ENCODE peak calls at places on chromosomes 6 and 20, in six cellular contexts. One of them, this sample, is unnamed.

GRCh38 chr6:32977272-32977952 is 9.0 kb downstream of the BRD2 start:
- DNase-seq in BJ: no peak
- DNase-seq in adrenal gland: no peak
- DNase-seq in H7: no peak
- DNase-seq in CD8-positive, alpha-beta T cell: no peak
- DNase-seq in AG04449: no peak
- DNase-seq in this sample: no peak

GRCh38 chr20:2515203-2515602 is 6.5 kb upstream of the ZNF343 start:
- DNase-seq in CD8-positive, alpha-beta T cell: no peak
- DNase-seq in adrenal gland: no peak
- DNase-seq in AG04449: no peak
- DNase-seq in H7: no peak
- DNase-seq in BJ: no peak
- DNase-seq in this sample: no peak

GRCh38 chr6:148557796-148558457 is 188.9 kb upstream of the UST start:
- DNase-seq in BJ: no peak
- DNase-seq in AG04449: no peak
- DNase-seq in adrenal gland: no peak
- DNase-seq in H7: no peak
- DNase-seq in CD8-positive, alpha-beta T cell: no peak
- DNase-seq in this sample: no peak

GRCh38 chr6:1792989-1793388 is 183.3 kb downstream of the FOXC1 start:
- DNase-seq in adrenal gland: no peak
- DNase-seq in H7: peak
- DNase-seq in CD8-positive, alpha-beta T cell: no peak
- DNase-seq in AG04449: no peak
- DNase-seq in BJ: no peak
- DNase-seq in this sample: no peak

GRCh38 chr20:25276533-25277050 is 28.7 kb downstream of the PYGB start:
- DNase-seq in CD8-positive, alpha-beta T cell: no peak
- DNase-seq in adrenal gland: peak
- DNase-seq in BJ: no peak
- DNase-seq in H7: peak
- DNase-seq in AG04449: no peak
- DNase-seq in this sample: no peak

GRCh38 chr6:21808551-21809181 is 215.1 kb downstream of the SOX4 start:
- DNase-seq in CD8-positive, alpha-beta T cell: no peak
- DNase-seq in adrenal gland: peak
- DNase-seq in AG04449: no peak
- DNase-seq in BJ: no peak
- DNase-seq in H7: no peak
- DNase-seq in this sample: no peak

GRCh38 chr6:43807228-43808061 is 37.4 kb downstream of the VEGFA start:
- DNase-seq in BJ: no peak
- DNase-seq in AG04449: no peak
- DNase-seq in H7: no peak
- DNase-seq in adrenal gland: peak
- DNase-seq in CD8-positive, alpha-beta T cell: no peak
- DNase-seq in this sample: no peak

GRCh38 chr6:16239798-16240123 is 1.4 kb downstream of the GMPR start:
- DNase-seq in AG04449: no peak
- DNase-seq in adrenal gland: peak
- DNase-seq in BJ: no peak
- DNase-seq in CD8-positive, alpha-beta T cell: no peak
- DNase-seq in H7: peak
- DNase-seq in this sample: no peak

GRCh38 chr6:145600299-145600698 is 135.0 kb downstream of the EPM2A start:
- DNase-seq in CD8-positive, alpha-beta T cell: no peak
- DNase-seq in AG04449: no peak
- DNase-seq in H7: no peak
- DNase-seq in BJ: no peak
- DNase-seq in adrenal gland: no peak
- DNase-seq in this sample: no peak

GRCh38 chr20:48702388-48703041 is 125.3 kb downstream of the PREX1 start:
- DNase-seq in H7: peak
- DNase-seq in adrenal gland: no peak
- DNase-seq in CD8-positive, alpha-beta T cell: no peak
- DNase-seq in BJ: no peak
- DNase-seq in AG04449: no peak
- DNase-seq in this sample: no peak

GRCh38 chr20:40471261-40471629 is 217.8 kb downstream of the MAFB start:
- DNase-seq in adrenal gland: no peak
- DNase-seq in CD8-positive, alpha-beta T cell: no peak
- DNase-seq in H7: peak
- DNase-seq in AG04449: no peak
- DNase-seq in BJ: no peak
- DNase-seq in this sample: no peak

GRCh38 chr6:130396722-130397121 is 30.9 kb downstream of the TMEM200A start:
- DNase-seq in H7: no peak
- DNase-seq in AG04449: no peak
- DNase-seq in CD8-positive, alpha-beta T cell: no peak
- DNase-seq in BJ: no peak
- DNase-seq in adrenal gland: no peak
- DNase-seq in this sample: no peak

GRCh38 chr20:50464026-50464724 is 46.0 kb upstream of the PTPN1 start:
- DNase-seq in AG04449: no peak
- DNase-seq in BJ: no peak
- DNase-seq in H7: peak
- DNase-seq in CD8-positive, alpha-beta T cell: peak
- DNase-seq in adrenal gland: peak
- DNase-seq in this sample: peak

GRCh38 chr20:42173440-42173839 is 555.3 kb upstream of the CHD6 start:
- DNase-seq in AG04449: no peak
- DNase-seq in CD8-positive, alpha-beta T cell: no peak
- DNase-seq in H7: no peak
- DNase-seq in adrenal gland: no peak
- DNase-seq in BJ: no peak
- DNase-seq in this sample: no peak

GRCh38 chr6:38495922-38496635 is 143.7 kb downstream of the BTBD9 start:
- DNase-seq in adrenal gland: no peak
- DNase-seq in AG04449: no peak
- DNase-seq in BJ: no peak
- DNase-seq in H7: no peak
- DNase-seq in CD8-positive, alpha-beta T cell: no peak
- DNase-seq in this sample: no peak

GRCh38 chr20:13649548-13649947 is 10.8 kb upstream of the TASP1 start:
- DNase-seq in adrenal gland: peak
- DNase-seq in CD8-positive, alpha-beta T cell: no peak
- DNase-seq in AG04449: no peak
- DNase-seq in BJ: no peak
- DNase-seq in H7: no peak
- DNase-seq in this sample: no peak

GRCh38 chr6:4256969-4257368 is 121.6 kb upstream of the ECI2 start:
- DNase-seq in BJ: no peak
- DNase-seq in CD8-positive, alpha-beta T cell: no peak
- DNase-seq in H7: no peak
- DNase-seq in AG04449: no peak
- DNase-seq in adrenal gland: no peak
- DNase-seq in this sample: no peak

GRCh38 chr6:2111162-2111677 is 134.2 kb downstream of the GMDS start:
- DNase-seq in CD8-positive, alpha-beta T cell: no peak
- DNase-seq in AG04449: no peak
- DNase-seq in BJ: no peak
- DNase-seq in H7: no peak
- DNase-seq in adrenal gland: no peak
- DNase-seq in this sample: no peak

GRCh38 chr6:43096451-43097097 is 20.5 kb downstream of the PTK7 start:
- DNase-seq in adrenal gland: peak
- DNase-seq in CD8-positive, alpha-beta T cell: no peak
- DNase-seq in BJ: peak
- DNase-seq in AG04449: peak
- DNase-seq in H7: peak
- DNase-seq in this sample: no peak

GRCh38 chr6:67717281-67717680 is 917.8 kb upstream of the ADGRB3 start:
- DNase-seq in adrenal gland: no peak
- DNase-seq in CD8-positive, alpha-beta T cell: no peak
- DNase-seq in AG04449: no peak
- DNase-seq in H7: no peak
- DNase-seq in BJ: no peak
- DNase-seq in this sample: no peak

GRCh38 chr6:166638566-166638965 is 11.5 kb upstream of the RPS6KA2 start:
- DNase-seq in CD8-positive, alpha-beta T cell: no peak
- DNase-seq in BJ: no peak
- DNase-seq in adrenal gland: no peak
- DNase-seq in AG04449: no peak
- DNase-seq in H7: no peak
- DNase-seq in this sample: no peak

DNA sequence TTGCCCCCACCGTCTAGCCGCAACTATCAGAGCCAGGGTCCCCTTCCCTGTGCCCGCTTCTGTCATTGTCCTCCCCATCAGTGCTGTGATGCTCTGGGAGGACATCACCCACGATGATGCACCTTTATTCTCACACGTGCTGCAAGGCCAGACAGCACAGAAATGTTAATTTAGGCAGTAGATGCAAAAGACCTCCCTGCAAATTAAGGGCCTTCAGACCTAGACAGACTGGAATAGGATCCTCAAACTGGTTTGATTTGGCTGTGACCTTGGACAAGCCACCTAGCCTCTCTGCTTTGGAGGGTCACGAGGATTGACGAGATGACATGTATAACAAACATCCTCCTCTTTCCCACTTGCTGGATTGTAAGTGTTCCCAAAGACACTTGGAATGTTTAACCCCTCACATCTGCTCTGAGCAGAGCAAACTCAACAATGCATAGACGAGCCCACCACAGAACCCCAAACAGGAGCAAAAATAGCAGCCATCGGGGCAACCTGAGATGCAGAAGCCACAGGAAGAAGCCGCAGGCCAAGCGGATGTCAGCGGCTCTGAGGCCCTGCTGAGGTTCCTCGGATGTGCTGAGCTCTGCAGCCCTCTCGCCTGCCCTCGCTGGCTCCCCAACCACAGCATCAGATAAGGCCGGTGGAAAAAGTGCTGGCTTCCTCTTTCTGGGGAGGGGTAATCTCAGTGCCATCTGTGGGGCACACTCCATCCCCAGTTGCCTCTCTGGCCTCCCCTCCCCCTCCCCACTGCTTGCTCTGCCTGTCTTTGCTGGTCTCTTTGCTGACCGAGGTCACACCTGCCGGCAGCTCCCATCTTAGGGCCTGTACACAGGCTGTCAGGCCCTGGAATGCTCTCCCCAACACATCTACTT is 35.3 kb downstream of the TOX2 start:
- DNase-seq in AG04449: no peak
- DNase-seq in CD8-positive, alpha-beta T cell: peak
- DNase-seq in BJ: no peak
- DNase-seq in adrenal gland: no peak
- DNase-seq in H7: no peak
- DNase-seq in this sample: peak
- H3K4me3 ChIP-seq in AG04449: no peak
- H3K4me3 ChIP-seq in CD8-positive, alpha-beta T cell: no peak
- H3K4me3 ChIP-seq in BJ: no peak
- H3K4me3 ChIP-seq in adrenal gland: no peak
- H3K4me3 ChIP-seq in H7: no peak
- H3K4me3 ChIP-seq in this sample: peak

DNA sequence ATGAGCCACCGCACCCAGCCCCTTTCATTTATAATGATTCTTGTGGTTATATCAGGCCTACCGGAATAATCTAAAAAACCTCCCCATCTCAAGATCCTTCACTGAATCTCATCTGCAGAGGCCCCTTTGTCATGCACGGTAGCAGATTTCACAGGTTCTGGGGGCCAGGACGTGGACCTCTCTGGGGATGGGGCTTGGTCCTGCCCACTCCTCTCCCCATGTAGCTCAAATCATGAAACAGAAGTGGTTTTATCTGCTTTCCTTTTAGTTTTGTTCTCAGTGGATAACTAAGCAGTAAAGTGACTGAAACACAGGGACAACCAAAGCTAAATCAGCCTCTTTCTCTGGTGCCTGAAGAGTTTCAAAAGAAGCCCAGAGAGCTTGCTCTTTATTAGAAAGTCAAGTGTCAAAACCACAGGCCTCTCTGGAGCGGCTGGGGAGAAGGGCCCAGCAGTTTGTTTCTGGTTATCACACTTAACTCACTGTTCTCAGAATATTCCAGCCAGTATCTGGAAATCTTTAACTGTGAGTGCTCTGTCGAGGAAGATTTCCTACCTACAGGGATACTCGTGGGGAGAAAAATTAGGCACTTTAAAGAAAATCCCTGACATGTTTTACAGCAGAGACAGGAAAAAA is 60.6 kb upstream of the FAM184A start:
- DNase-seq in CD8-positive, alpha-beta T cell: no peak
- DNase-seq in BJ: no peak
- DNase-seq in adrenal gland: no peak
- DNase-seq in H7: no peak
- DNase-seq in AG04449: no peak
- DNase-seq in this sample: no peak
- H3K4me3 ChIP-seq in CD8-positive, alpha-beta T cell: no peak
- H3K4me3 ChIP-seq in BJ: no peak
- H3K4me3 ChIP-seq in adrenal gland: no peak
- H3K4me3 ChIP-seq in H7: no peak
- H3K4me3 ChIP-seq in AG04449: no peak
- H3K4me3 ChIP-seq in this sample: no peak

GRCh38 chr6:156028310-156029131 is 572.9 kb upstream of the NOX3 start:
- DNase-seq in CD8-positive, alpha-beta T cell: no peak
- DNase-seq in adrenal gland: peak
- DNase-seq in BJ: peak
- DNase-seq in AG04449: no peak
- DNase-seq in H7: no peak
- DNase-seq in this sample: no peak
- H3K4me3 ChIP-seq in CD8-positive, alpha-beta T cell: no peak
- H3K4me3 ChIP-seq in adrenal gland: no peak
- H3K4me3 ChIP-seq in BJ: no peak
- H3K4me3 ChIP-seq in AG04449: no peak
- H3K4me3 ChIP-seq in H7: no peak
- H3K4me3 ChIP-seq in this sample: no peak

GRCh38 chr6:122484760-122485159 is 13.2 kb upstream of the SERINC1 start:
- DNase-seq in adrenal gland: no peak
- DNase-seq in CD8-positive, alpha-beta T cell: no peak
- DNase-seq in AG04449: no peak
- DNase-seq in BJ: no peak
- DNase-seq in H7: no peak
- DNase-seq in this sample: no peak
- H3K4me3 ChIP-seq in adrenal gland: no peak
- H3K4me3 ChIP-seq in CD8-positive, alpha-beta T cell: no peak
- H3K4me3 ChIP-seq in AG04449: no peak
- H3K4me3 ChIP-seq in BJ: no peak
- H3K4me3 ChIP-seq in H7: no peak
- H3K4me3 ChIP-seq in this sample: no peak

GRCh38 chr6:125116170-125116569 is 37.4 kb upstream of the TPD52L1 start:
- DNase-seq in BJ: no peak
- DNase-seq in H7: no peak
- DNase-seq in CD8-positive, alpha-beta T cell: no peak
- DNase-seq in adrenal gland: no peak
- DNase-seq in AG04449: no peak
- DNase-seq in this sample: no peak

GRCh38 chr6:125111219-125111983 is 42.2 kb upstream of the TPD52L1 start:
- DNase-seq in CD8-positive, alpha-beta T cell: no peak
- DNase-seq in H7: no peak
- DNase-seq in AG04449: no peak
- DNase-seq in adrenal gland: no peak
- DNase-seq in BJ: no peak
- DNase-seq in this sample: no peak

GRCh38 chr6:125114248-125114858 is 39.2 kb upstream of the TPD52L1 start:
- DNase-seq in BJ: no peak
- DNase-seq in adrenal gland: peak
- DNase-seq in H7: no peak
- DNase-seq in CD8-positive, alpha-beta T cell: no peak
- DNase-seq in AG04449: no peak
- DNase-seq in this sample: no peak

GRCh38 chr6:125110056-125110455 is 43.5 kb upstream of the TPD52L1 start:
- DNase-seq in H7: no peak
- DNase-seq in CD8-positive, alpha-beta T cell: no peak
- DNase-seq in BJ: no peak
- DNase-seq in AG04449: no peak
- DNase-seq in adrenal gland: no peak
- DNase-seq in this sample: no peak

GRCh38 chr6:125112934-125113333 is 40.6 kb upstream of the TPD52L1 start:
- DNase-seq in CD8-positive, alpha-beta T cell: no peak
- DNase-seq in H7: no peak
- DNase-seq in AG04449: no peak
- DNase-seq in BJ: no peak
- DNase-seq in adrenal gland: no peak
- DNase-seq in this sample: no peak
- H3K4me3 ChIP-seq in CD8-positive, alpha-beta T cell: no peak
- H3K4me3 ChIP-seq in H7: no peak
- H3K4me3 ChIP-seq in AG04449: no peak
- H3K4me3 ChIP-seq in BJ: no peak
- H3K4me3 ChIP-seq in adrenal gland: no peak
- H3K4me3 ChIP-seq in this sample: no peak